ENCODE peak calls at places on chromosome 21, in four cellular contexts. One of them, this sample, is unnamed.
A peak's percentile ranks its signal among the peaks of the same experiment; 100 is the strongest.

GRCh38 chr21:28269173-28269572 is 723.5 kb downstream of the LTN1 start:
- DNase-seq in esophagus squamous epithelium: no peak
- DNase-seq in progenitor cell of endocrine pancreas: no peak
- DNase-seq in body of pancreas: no peak
- DNase-seq in this sample: no peak

GRCh38 chr21:14616303-14617039 is 70.4 kb upstream of the SAMSN1 start:
- DNase-seq in esophagus squamous epithelium: no peak
- DNase-seq in body of pancreas: no peak
- DNase-seq in progenitor cell of endocrine pancreas: no peak
- DNase-seq in this sample: no peak

GRCh38 chr21:26404288-26404687 is 168.8 kb downstream of the CYYR1 start:
- DNase-seq in body of pancreas: no peak
- DNase-seq in progenitor cell of endocrine pancreas: no peak
- DNase-seq in esophagus squamous epithelium: no peak
- DNase-seq in this sample: no peak

GRCh38 chr21:42833859-42834729 is 45.2 kb downstream of the WDR4 start:
- DNase-seq in body of pancreas: no peak
- DNase-seq in progenitor cell of endocrine pancreas: no peak
- DNase-seq in esophagus squamous epithelium: no peak
- DNase-seq in this sample: no peak

GRCh38 chr21:29580886-29581285 is 282.2 kb downstream of the BACH1 start:
- DNase-seq in progenitor cell of endocrine pancreas: no peak
- DNase-seq in esophagus squamous epithelium: no peak
- DNase-seq in body of pancreas: no peak
- DNase-seq in this sample: no peak

GRCh38 chr21:9760398-9761074 is 760.8 kb upstream of the TPTE start:
- DNase-seq in body of pancreas: no peak
- DNase-seq in progenitor cell of endocrine pancreas: no peak
- DNase-seq in esophagus squamous epithelium: no peak
- DNase-seq in this sample: no peak

GRCh38 chr21:29130234-29130993 is at the start of gene MAP3K7CL:
- DNase-seq in esophagus squamous epithelium: no peak
- DNase-seq in body of pancreas: peak; percentile 55
- DNase-seq in progenitor cell of endocrine pancreas: no peak
- DNase-seq in this sample: no peak

GRCh38 chr21:37970548-37970947 is 54.3 kb upstream of the KCNJ6 start:
- DNase-seq in esophagus squamous epithelium: no peak
- DNase-seq in progenitor cell of endocrine pancreas: no peak
- DNase-seq in body of pancreas: no peak
- DNase-seq in this sample: no peak

GRCh38 chr21:15330872-15331271 is 266.1 kb upstream of the NRIP1 start:
- DNase-seq in progenitor cell of endocrine pancreas: no peak
- DNase-seq in body of pancreas: no peak
- DNase-seq in esophagus squamous epithelium: no peak
- DNase-seq in this sample: no peak

GRCh38 chr21:27248791-27249190 is 281.9 kb upstream of the ADAMTS5 start:
- DNase-seq in esophagus squamous epithelium: no peak
- DNase-seq in progenitor cell of endocrine pancreas: no peak
- DNase-seq in body of pancreas: no peak
- DNase-seq in this sample: no peak

GRCh38 chr21:37627074-37627473 is 260.5 kb downstream of the DYRK1A start:
- DNase-seq in esophagus squamous epithelium: no peak
- DNase-seq in progenitor cell of endocrine pancreas: no peak
- DNase-seq in body of pancreas: no peak
- DNase-seq in this sample: no peak

GRCh38 chr21:26050857-26051256 is 119.7 kb downstream of the APP start:
- DNase-seq in esophagus squamous epithelium: no peak
- DNase-seq in progenitor cell of endocrine pancreas: no peak
- DNase-seq in body of pancreas: no peak
- DNase-seq in this sample: no peak

GRCh38 chr21:28431527-28432200 is 561.0 kb downstream of the LTN1 start:
- DNase-seq in progenitor cell of endocrine pancreas: no peak
- DNase-seq in esophagus squamous epithelium: no peak
- DNase-seq in body of pancreas: no peak
- DNase-seq in this sample: no peak

GRCh38 chr21:26835027-26835713 is 10.0 kb downstream of the ADAMTS1 start:
- DNase-seq in body of pancreas: no peak
- DNase-seq in esophagus squamous epithelium: no peak
- DNase-seq in progenitor cell of endocrine pancreas: no peak
- DNase-seq in this sample: no peak

GRCh38 chr21:16037386-16037785 is 307.6 kb downstream of the USP25 start:
- DNase-seq in body of pancreas: no peak
- DNase-seq in progenitor cell of endocrine pancreas: no peak
- DNase-seq in esophagus squamous epithelium: no peak
- DNase-seq in this sample: no peak

GRCh38 chr21:15277498-15277897 is 212.7 kb upstream of the NRIP1 start:
- DNase-seq in esophagus squamous epithelium: no peak
- DNase-seq in progenitor cell of endocrine pancreas: no peak
- DNase-seq in body of pancreas: no peak
- DNase-seq in this sample: no peak

GRCh38 chr21:15439726-15440125 is 290.1 kb upstream of the USP25 start:
- DNase-seq in progenitor cell of endocrine pancreas: no peak
- DNase-seq in esophagus squamous epithelium: no peak
- DNase-seq in body of pancreas: no peak
- DNase-seq in this sample: no peak

GRCh38 chr21:26099610-26100219 is 70.9 kb downstream of the APP start:
- DNase-seq in progenitor cell of endocrine pancreas: no peak
- DNase-seq in body of pancreas: no peak
- DNase-seq in esophagus squamous epithelium: no peak
- DNase-seq in this sample: no peak

GRCh38 chr21:22076471-22076870 is 1078.3 kb downstream of the NCAM2 start:
- DNase-seq in esophagus squamous epithelium: no peak
- DNase-seq in progenitor cell of endocrine pancreas: no peak
- DNase-seq in body of pancreas: no peak
- DNase-seq in this sample: no peak

GRCh38 chr21:26652891-26653290 is 79.8 kb upstream of the CYYR1 start:
- DNase-seq in progenitor cell of endocrine pancreas: no peak
- DNase-seq in esophagus squamous epithelium: no peak
- DNase-seq in body of pancreas: no peak
- DNase-seq in this sample: no peak

GRCh38 chr21:17585875-17586450 is 26.7 kb downstream of the BTG3 start:
- DNase-seq in progenitor cell of endocrine pancreas: no peak
- DNase-seq in body of pancreas: peak; percentile 28
- DNase-seq in esophagus squamous epithelium: no peak
- DNase-seq in this sample: no peak

GRCh38 chr21:42097860-42098259 is 26.7 kb downstream of the UMODL1 start:
- DNase-seq in esophagus squamous epithelium: no peak
- DNase-seq in body of pancreas: peak; percentile 74
- DNase-seq in progenitor cell of endocrine pancreas: no peak
- DNase-seq in this sample: no peak

GRCh38 chr21:42574234-42575027 is 60.8 kb downstream of the SLC37A1 start:
- DNase-seq in esophagus squamous epithelium: no peak
- DNase-seq in progenitor cell of endocrine pancreas: no peak
- DNase-seq in body of pancreas: peak; percentile 1
- DNase-seq in this sample: no peak

GRCh38 chr21:28991861-28992525 is 684 bp downstream of the LTN1 start:
- DNase-seq in progenitor cell of endocrine pancreas: no peak
- DNase-seq in esophagus squamous epithelium: no peak
- DNase-seq in body of pancreas: no peak
- DNase-seq in this sample: no peak

GRCh38 chr21:28936036-28936435 is 56.6 kb downstream of the LTN1 start:
- DNase-seq in body of pancreas: no peak
- DNase-seq in progenitor cell of endocrine pancreas: no peak
- DNase-seq in esophagus squamous epithelium: no peak
- DNase-seq in this sample: no peak

GRCh38 chr21:26447932-26448331 is 125.2 kb downstream of the CYYR1 start:
- DNase-seq in progenitor cell of endocrine pancreas: no peak
- DNase-seq in esophagus squamous epithelium: no peak
- DNase-seq in body of pancreas: no peak
- DNase-seq in this sample: no peak

GRCh38 chr21:28982637-28983036 is 10.0 kb downstream of the LTN1 start:
- DNase-seq in esophagus squamous epithelium: no peak
- DNase-seq in progenitor cell of endocrine pancreas: no peak
- DNase-seq in body of pancreas: no peak
- DNase-seq in this sample: no peak

GRCh38 chr21:16075594-16076282 is 346.0 kb downstream of the USP25 start:
- DNase-seq in body of pancreas: no peak
- DNase-seq in progenitor cell of endocrine pancreas: no peak
- DNase-seq in esophagus squamous epithelium: no peak
- DNase-seq in this sample: no peak

GRCh38 chr21:26842300-26842699 is 2.9 kb downstream of the ADAMTS1 start:
- DNase-seq in esophagus squamous epithelium: no peak
- DNase-seq in body of pancreas: no peak
- DNase-seq in progenitor cell of endocrine pancreas: no peak
- DNase-seq in this sample: no peak

GRCh38 chr21:42343556-42343955 is 7.2 kb downstream of the TFF2 start:
- DNase-seq in esophagus squamous epithelium: no peak
- DNase-seq in body of pancreas: no peak
- DNase-seq in progenitor cell of endocrine pancreas: no peak
- DNase-seq in this sample: peak; percentile 32

GRCh38 chr21:26800455-26801454 is 44.5 kb downstream of the ADAMTS1 start:
- DNase-seq in body of pancreas: peak; percentile 26
- DNase-seq in esophagus squamous epithelium: no peak
- DNase-seq in progenitor cell of endocrine pancreas: no peak
- DNase-seq in this sample: no peak

GRCh38 chr21:29441651-29442050 is 142.9 kb downstream of the BACH1 start:
- DNase-seq in esophagus squamous epithelium: no peak
- DNase-seq in progenitor cell of endocrine pancreas: no peak
- DNase-seq in body of pancreas: no peak
- DNase-seq in this sample: no peak

DNA sequence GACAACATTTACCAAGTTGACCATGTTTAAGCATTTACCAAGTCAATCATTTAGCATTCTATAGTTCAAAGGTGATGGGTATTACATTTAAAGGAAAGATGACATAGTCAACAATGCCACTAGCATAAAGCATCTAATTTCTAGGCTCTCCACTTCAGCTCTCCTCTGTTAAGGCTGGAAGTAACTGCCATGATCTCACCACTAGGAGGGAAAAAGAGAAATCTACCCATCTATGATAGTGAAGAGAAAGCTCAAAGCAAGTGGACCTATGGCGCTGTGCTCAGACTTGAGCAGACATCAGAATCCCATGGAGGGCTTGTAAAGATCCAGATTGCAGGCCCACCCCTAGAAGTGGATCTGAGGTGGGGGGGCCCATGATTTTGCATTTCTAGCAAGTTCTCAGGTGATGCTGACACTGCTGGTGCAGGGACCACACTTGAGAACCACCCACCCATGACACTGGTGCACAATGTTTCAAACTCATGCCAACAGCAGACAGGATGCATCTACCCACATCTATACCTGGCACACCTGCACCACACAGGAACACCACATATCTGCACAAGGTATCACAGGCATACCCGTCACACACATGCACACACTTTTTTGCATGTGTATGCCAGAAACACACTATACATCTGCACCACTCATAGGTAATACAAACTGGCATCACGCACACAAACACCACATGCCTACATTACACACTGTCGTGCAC is 392.9 kb upstream of the RUNX1 start:
- DNase-seq in body of pancreas: no peak
- DNase-seq in esophagus squamous epithelium: no peak
- DNase-seq in progenitor cell of endocrine pancreas: no peak
- DNase-seq in this sample: no peak
- TF ChIP-seq CTCF in body of pancreas: no peak
- TF ChIP-seq CTCF in esophagus squamous epithelium: no peak
- TF ChIP-seq CTCF in progenitor cell of endocrine pancreas: no peak
- TF ChIP-seq CTCF in this sample: peak; percentile 49

GRCh38 chr21:44800971-44801467 is 601 bp downstream of the UBE2G2 start:
- DNase-seq in body of pancreas: no peak
- DNase-seq in esophagus squamous epithelium: no peak
- DNase-seq in progenitor cell of endocrine pancreas: no peak
- DNase-seq in this sample: no peak
- TF ChIP-seq CTCF in body of pancreas: peak; percentile 18
- TF ChIP-seq CTCF in esophagus squamous epithelium: no peak
- TF ChIP-seq CTCF in progenitor cell of endocrine pancreas: peak; percentile 47
- TF ChIP-seq CTCF in this sample: peak; percentile 38

DNA sequence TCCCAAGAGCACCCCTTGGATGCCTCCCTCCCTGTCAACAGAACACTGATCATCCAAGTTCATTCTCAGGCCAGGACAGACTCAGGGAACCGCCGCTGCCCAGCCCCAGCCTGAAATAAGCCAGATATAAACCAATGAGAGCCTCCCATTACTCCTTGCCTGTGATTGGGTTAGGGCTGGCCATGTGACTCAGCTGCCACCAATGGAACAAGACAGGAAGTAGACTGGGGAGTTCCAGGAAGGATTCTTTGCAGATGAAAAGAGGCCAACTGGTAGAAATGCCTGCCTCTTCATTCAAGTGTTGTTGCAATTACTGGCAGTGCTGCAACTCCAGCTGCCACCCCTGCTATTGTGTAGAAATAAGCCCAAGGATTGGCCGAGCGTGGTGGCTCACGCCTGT is 146.4 kb upstream of the TIAM1 start:
- DNase-seq in esophagus squamous epithelium: no peak
- DNase-seq in progenitor cell of endocrine pancreas: no peak
- DNase-seq in body of pancreas: no peak
- DNase-seq in this sample: no peak
- TF ChIP-seq CTCF in esophagus squamous epithelium: no peak
- TF ChIP-seq CTCF in progenitor cell of endocrine pancreas: no peak
- TF ChIP-seq CTCF in body of pancreas: no peak
- TF ChIP-seq CTCF in this sample: no peak

DNA sequence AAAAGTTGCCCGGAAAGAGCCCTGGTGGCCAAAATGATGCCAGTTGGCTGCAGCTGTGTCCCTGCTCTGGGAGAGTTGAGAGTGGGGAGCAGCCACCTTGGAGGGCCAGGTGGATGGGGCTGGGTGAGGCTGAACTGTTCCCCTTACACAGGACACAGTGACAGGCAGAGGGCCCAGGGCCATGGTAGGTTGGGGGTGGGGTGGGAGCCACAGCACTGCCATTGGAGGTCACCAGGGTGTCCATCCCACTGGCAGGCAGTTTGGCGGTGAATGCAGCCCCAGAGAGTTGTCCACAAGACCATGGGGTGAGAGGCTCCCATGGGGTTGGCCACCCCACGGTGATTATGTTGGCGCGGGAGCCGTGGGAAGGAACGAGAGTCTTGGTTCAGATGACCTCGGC is 87.7 kb downstream of the POFUT2 start:
- DNase-seq in body of pancreas: no peak
- DNase-seq in progenitor cell of endocrine pancreas: no peak
- DNase-seq in esophagus squamous epithelium: no peak
- DNase-seq in this sample: no peak
- TF ChIP-seq CTCF in body of pancreas: no peak
- TF ChIP-seq CTCF in progenitor cell of endocrine pancreas: no peak
- TF ChIP-seq CTCF in esophagus squamous epithelium: no peak
- TF ChIP-seq CTCF in this sample: no peak

DNA sequence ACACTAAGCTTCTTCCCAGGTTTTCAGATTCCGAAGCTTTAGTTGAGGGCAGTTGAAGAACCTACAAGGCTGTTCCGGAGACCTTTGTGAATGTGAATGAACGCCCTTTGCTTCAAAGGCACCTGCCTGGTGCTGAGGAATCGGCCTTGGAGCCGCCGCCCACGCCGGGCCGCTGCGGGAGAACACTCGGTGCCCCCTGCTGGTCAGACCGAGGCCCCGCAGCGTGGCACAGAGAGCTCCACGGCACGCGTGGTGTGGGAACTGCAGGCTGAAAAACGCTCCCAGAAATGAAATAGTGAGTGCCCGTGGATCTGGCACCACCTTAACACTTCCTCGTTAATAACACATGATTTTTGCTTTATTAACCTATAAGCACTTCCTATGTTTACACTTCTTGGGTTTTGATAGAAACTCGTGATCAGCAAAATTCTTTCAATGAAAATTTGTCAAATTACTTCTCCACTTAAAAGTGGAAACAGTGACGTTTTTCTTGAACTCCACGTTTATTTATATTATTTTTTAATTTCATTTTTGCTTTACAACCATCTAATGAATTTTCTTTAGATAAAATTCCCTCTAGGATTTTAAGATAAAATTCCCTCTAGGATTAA is 460.6 kb downstream of the DSCAM start:
- DNase-seq in body of pancreas: peak; percentile 66
- DNase-seq in esophagus squamous epithelium: no peak
- DNase-seq in progenitor cell of endocrine pancreas: peak; percentile 59
- DNase-seq in this sample: peak; percentile 69
- TF ChIP-seq CTCF in body of pancreas: peak; percentile 65
- TF ChIP-seq CTCF in esophagus squamous epithelium: peak; percentile 79
- TF ChIP-seq CTCF in progenitor cell of endocrine pancreas: peak; percentile 99
- TF ChIP-seq CTCF in this sample: peak; percentile 96

GRCh38 chr21:44424608-44425306 is 30.6 kb upstream of the LRRC3 start:
- DNase-seq in esophagus squamous epithelium: no peak
- DNase-seq in progenitor cell of endocrine pancreas: no peak
- DNase-seq in body of pancreas: no peak
- DNase-seq in this sample: no peak
- TF ChIP-seq CTCF in esophagus squamous epithelium: no peak
- TF ChIP-seq CTCF in progenitor cell of endocrine pancreas: no peak
- TF ChIP-seq CTCF in body of pancreas: no peak
- TF ChIP-seq CTCF in this sample: no peak